ENCODE peak calls at places on chromosomes 13 and 19, in eight cellular contexts. One of them, this sample, is unnamed.

GRCh38 chr19:15072930-15073647 is 8.9 kb upstream of the OR1I1 start:
- DNase-seq in SK-N-SH: no peak
- DNase-seq in GM12878: no peak
- DNase-seq in HepG2: peak; percentile 39
- DNase-seq in K562: no peak
- DNase-seq in A549: no peak
- DNase-seq in IMR-90: no peak
- DNase-seq in HCT116: no peak
- DNase-seq in this sample: peak; percentile 45

GRCh38 chr13:64774915-64775314 is 2455.2 kb downstream of the PCDH9 start:
- DNase-seq in K562: no peak
- DNase-seq in GM12878: no peak
- DNase-seq in SK-N-SH: no peak
- DNase-seq in HCT116: no peak
- DNase-seq in HepG2: no peak
- DNase-seq in A549: no peak
- DNase-seq in IMR-90: no peak
- DNase-seq in this sample: no peak

GRCh38 chr13:35016362-35017148 is 74.5 kb downstream of the NBEA start:
- DNase-seq in SK-N-SH: no peak
- DNase-seq in A549: no peak
- DNase-seq in HepG2: no peak
- DNase-seq in GM12878: no peak
- DNase-seq in K562: no peak
- DNase-seq in HCT116: no peak
- DNase-seq in IMR-90: no peak
- DNase-seq in this sample: no peak

GRCh38 chr19:43618921-43619261 is 538 bp downstream of the ZNF428 start:
- DNase-seq in IMR-90: peak; percentile 8
- DNase-seq in GM12878: peak; percentile 30
- DNase-seq in HCT116: no peak
- DNase-seq in HepG2: peak; percentile 79
- DNase-seq in K562: no peak
- DNase-seq in SK-N-SH: peak; percentile 82
- DNase-seq in A549: peak; percentile 53
- DNase-seq in this sample: no peak

GRCh38 chr19:48746738-48747575 is at the start of gene IZUMO1:
- DNase-seq in GM12878: no peak
- DNase-seq in HCT116: peak; percentile 59
- DNase-seq in A549: peak; percentile 99
- DNase-seq in K562: peak; percentile 75
- DNase-seq in IMR-90: peak; percentile 90
- DNase-seq in SK-N-SH: peak; percentile 89
- DNase-seq in HepG2: no peak
- DNase-seq in this sample: no peak

GRCh38 chr13:110208116-110208515 is 98.8 kb downstream of the COL4A1 start:
- DNase-seq in K562: no peak
- DNase-seq in HepG2: no peak
- DNase-seq in SK-N-SH: no peak
- DNase-seq in IMR-90: no peak
- DNase-seq in A549: no peak
- DNase-seq in GM12878: no peak
- DNase-seq in HCT116: no peak
- DNase-seq in this sample: no peak

GRCh38 chr19:54325194-54325621 is 12.2 kb upstream of the LILRA5 start:
- DNase-seq in SK-N-SH: peak; percentile 59
- DNase-seq in A549: peak; percentile 60
- DNase-seq in HCT116: peak; percentile 31
- DNase-seq in K562: peak; percentile 71
- DNase-seq in HepG2: peak; percentile 30
- DNase-seq in GM12878: no peak
- DNase-seq in IMR-90: peak; percentile 8
- DNase-seq in this sample: no peak

GRCh38 chr13:29847501-29847983 is 2.9 kb downstream of the UBL3 start:
- DNase-seq in HCT116: no peak
- DNase-seq in HepG2: peak; percentile 37
- DNase-seq in IMR-90: peak; percentile 64
- DNase-seq in A549: no peak
- DNase-seq in K562: no peak
- DNase-seq in SK-N-SH: peak; percentile 42
- DNase-seq in GM12878: no peak
- DNase-seq in this sample: no peak

GRCh38 chr19:58279925-58280316 is 1.2 kb downstream of the ZNF8 start:
- DNase-seq in HepG2: no peak
- DNase-seq in GM12878: no peak
- DNase-seq in A549: no peak
- DNase-seq in K562: no peak
- DNase-seq in IMR-90: no peak
- DNase-seq in SK-N-SH: no peak
- DNase-seq in HCT116: no peak
- DNase-seq in this sample: no peak

GRCh38 chr13:98300956-98301641 is 124.0 kb upstream of the RNF113B start:
- DNase-seq in HCT116: no peak
- DNase-seq in HepG2: peak; percentile 96
- DNase-seq in IMR-90: peak; percentile 82
- DNase-seq in K562: no peak
- DNase-seq in GM12878: no peak
- DNase-seq in A549: no peak
- DNase-seq in SK-N-SH: no peak
- DNase-seq in this sample: no peak

GRCh38 chr19:49705919-49706318 is 15.0 kb downstream of the CPT1C start:
- DNase-seq in GM12878: no peak
- DNase-seq in HCT116: no peak
- DNase-seq in HepG2: no peak
- DNase-seq in SK-N-SH: no peak
- DNase-seq in K562: no peak
- DNase-seq in A549: no peak
- DNase-seq in IMR-90: no peak
- DNase-seq in this sample: no peak

GRCh38 chr13:111598751-111599150 is 278.3 kb downstream of the TEX29 start:
- DNase-seq in A549: no peak
- DNase-seq in HepG2: no peak
- DNase-seq in GM12878: no peak
- DNase-seq in SK-N-SH: no peak
- DNase-seq in K562: no peak
- DNase-seq in HCT116: no peak
- DNase-seq in IMR-90: no peak
- DNase-seq in this sample: no peak

GRCh38 chr13:57740719-57741118 is 109.2 kb downstream of the PCDH17 start:
- DNase-seq in K562: no peak
- DNase-seq in GM12878: no peak
- DNase-seq in A549: no peak
- DNase-seq in SK-N-SH: peak; percentile 14
- DNase-seq in IMR-90: no peak
- DNase-seq in HepG2: no peak
- DNase-seq in HCT116: no peak
- DNase-seq in this sample: no peak

GRCh38 chr19:29714953-29715694 is at the start of gene C19orf12:
- DNase-seq in IMR-90: peak; percentile 23
- DNase-seq in SK-N-SH: peak; percentile 93
- DNase-seq in GM12878: no peak
- DNase-seq in A549: peak; percentile 63
- DNase-seq in HCT116: no peak
- DNase-seq in HepG2: peak; percentile 18
- DNase-seq in K562: peak; percentile 87
- DNase-seq in this sample: no peak

GRCh38 chr13:94825507-94825906 is 113.2 kb upstream of the SOX21 start:
- DNase-seq in A549: no peak
- DNase-seq in HCT116: no peak
- DNase-seq in IMR-90: no peak
- DNase-seq in SK-N-SH: peak; percentile 7
- DNase-seq in K562: no peak
- DNase-seq in HepG2: no peak
- DNase-seq in GM12878: no peak
- DNase-seq in this sample: peak; percentile 62

DNA sequence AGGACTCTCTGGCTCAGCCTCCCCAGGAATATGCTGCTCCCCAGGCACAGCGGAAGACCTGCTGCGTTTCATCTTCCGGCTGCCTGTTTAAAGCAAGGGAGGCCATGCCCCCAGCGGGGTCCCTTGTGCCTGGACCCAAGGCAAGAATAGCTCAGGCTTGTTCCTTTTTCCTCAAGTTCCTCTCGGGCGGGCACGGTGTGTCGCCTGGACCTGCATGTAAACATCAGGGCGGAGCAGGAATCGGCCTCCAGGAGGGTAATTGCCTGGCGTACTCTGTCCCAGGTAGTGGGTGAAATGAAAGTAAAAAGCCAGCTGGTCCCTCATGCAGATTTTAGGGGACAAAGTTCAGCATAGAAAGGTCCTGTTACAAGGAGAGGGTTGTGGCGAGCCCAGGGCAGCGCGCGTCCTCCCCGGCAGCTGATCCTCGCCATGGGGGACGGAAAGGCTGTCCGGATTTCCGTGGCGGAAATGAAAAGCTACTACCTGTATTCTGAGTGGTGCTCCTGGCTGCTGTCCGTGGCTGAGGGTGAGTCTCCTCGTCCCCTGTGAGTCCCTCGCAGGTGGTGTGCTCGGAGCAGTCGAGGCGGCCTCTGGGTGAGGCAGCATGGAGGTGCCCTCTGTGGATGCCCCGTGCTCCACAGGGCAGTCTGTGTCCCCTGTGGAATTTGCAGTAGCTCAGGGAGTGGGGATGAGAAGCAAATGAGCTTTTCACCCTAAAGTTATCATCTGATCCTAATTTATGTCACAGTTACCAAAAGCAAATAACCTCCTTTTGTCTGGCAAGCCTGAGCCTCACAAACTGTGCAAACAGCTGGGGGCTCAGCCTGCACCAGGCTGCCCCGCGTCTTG is 16.2 kb downstream of the MCF2L start:
- DNase-seq in HCT116: no peak
- DNase-seq in K562: no peak
- DNase-seq in SK-N-SH: no peak
- DNase-seq in HepG2: peak; percentile 82
- DNase-seq in GM12878: no peak
- DNase-seq in A549: no peak
- DNase-seq in IMR-90: no peak
- DNase-seq in this sample: no peak
- TF ChIP-seq RAD21 in HCT116: no peak
- TF ChIP-seq RAD21 in K562: no peak
- TF ChIP-seq RAD21 in SK-N-SH: no peak
- TF ChIP-seq RAD21 in HepG2: no peak
- TF ChIP-seq RAD21 in GM12878: no peak
- TF ChIP-seq RAD21 in A549: no peak
- TF ChIP-seq RAD21 in IMR-90: no peak
- TF ChIP-seq RAD21 in this sample: no peak

GRCh38 chr19:3161453-3161852 is 17.1 kb upstream of the S1PR4 start:
- DNase-seq in SK-N-SH: no peak
- DNase-seq in HCT116: no peak
- DNase-seq in GM12878: no peak
- DNase-seq in IMR-90: peak; percentile 43
- DNase-seq in HepG2: no peak
- DNase-seq in K562: peak; percentile 12
- DNase-seq in A549: peak; percentile 34
- DNase-seq in this sample: no peak
- TF ChIP-seq RAD21 in SK-N-SH: no peak
- TF ChIP-seq RAD21 in HCT116: no peak
- TF ChIP-seq RAD21 in GM12878: no peak
- TF ChIP-seq RAD21 in IMR-90: no peak
- TF ChIP-seq RAD21 in HepG2: no peak
- TF ChIP-seq RAD21 in K562: no peak
- TF ChIP-seq RAD21 in A549: no peak
- TF ChIP-seq RAD21 in this sample: no peak

GRCh38 chr13:23074054-23074805 is 106.5 kb upstream of the SGCG start:
- DNase-seq in K562: no peak
- DNase-seq in SK-N-SH: no peak
- DNase-seq in GM12878: no peak
- DNase-seq in HCT116: no peak
- DNase-seq in A549: no peak
- DNase-seq in IMR-90: peak; percentile 11
- DNase-seq in HepG2: no peak
- DNase-seq in this sample: no peak

GRCh38 chr13:23067129-23067528 is 113.7 kb upstream of the SGCG start:
- DNase-seq in K562: no peak
- DNase-seq in GM12878: no peak
- DNase-seq in HepG2: no peak
- DNase-seq in A549: no peak
- DNase-seq in HCT116: no peak
- DNase-seq in IMR-90: no peak
- DNase-seq in SK-N-SH: no peak
- DNase-seq in this sample: no peak

DNA sequence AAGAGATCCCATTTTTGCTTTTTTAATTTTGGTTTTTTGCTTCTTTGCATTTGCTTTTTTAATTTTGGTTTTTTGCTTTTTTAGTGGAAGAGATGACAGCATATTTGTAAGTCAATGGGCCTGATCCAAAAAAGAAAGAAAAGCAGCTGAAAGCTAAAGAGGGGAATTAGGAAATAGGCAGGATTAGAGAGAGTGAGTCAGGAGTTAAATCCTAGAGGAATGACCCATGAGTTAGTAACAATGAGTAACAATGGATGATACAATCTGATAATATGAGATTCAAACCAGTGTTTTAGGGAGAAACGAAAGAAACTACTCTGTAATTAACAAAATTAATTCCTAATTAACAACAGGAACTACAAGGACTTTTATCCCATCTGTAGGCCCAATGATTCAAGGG is 111.2 kb upstream of the SGCG start:
- DNase-seq in IMR-90: peak; percentile 87
- DNase-seq in A549: no peak
- DNase-seq in SK-N-SH: no peak
- DNase-seq in K562: no peak
- DNase-seq in HCT116: no peak
- DNase-seq in HepG2: no peak
- DNase-seq in GM12878: no peak
- DNase-seq in this sample: no peak
- TF ChIP-seq RAD21 in IMR-90: no peak
- TF ChIP-seq RAD21 in A549: no peak
- TF ChIP-seq RAD21 in SK-N-SH: no peak
- TF ChIP-seq RAD21 in K562: no peak
- TF ChIP-seq RAD21 in HCT116: no peak
- TF ChIP-seq RAD21 in HepG2: no peak
- TF ChIP-seq RAD21 in GM12878: no peak
- TF ChIP-seq RAD21 in this sample: no peak

DNA sequence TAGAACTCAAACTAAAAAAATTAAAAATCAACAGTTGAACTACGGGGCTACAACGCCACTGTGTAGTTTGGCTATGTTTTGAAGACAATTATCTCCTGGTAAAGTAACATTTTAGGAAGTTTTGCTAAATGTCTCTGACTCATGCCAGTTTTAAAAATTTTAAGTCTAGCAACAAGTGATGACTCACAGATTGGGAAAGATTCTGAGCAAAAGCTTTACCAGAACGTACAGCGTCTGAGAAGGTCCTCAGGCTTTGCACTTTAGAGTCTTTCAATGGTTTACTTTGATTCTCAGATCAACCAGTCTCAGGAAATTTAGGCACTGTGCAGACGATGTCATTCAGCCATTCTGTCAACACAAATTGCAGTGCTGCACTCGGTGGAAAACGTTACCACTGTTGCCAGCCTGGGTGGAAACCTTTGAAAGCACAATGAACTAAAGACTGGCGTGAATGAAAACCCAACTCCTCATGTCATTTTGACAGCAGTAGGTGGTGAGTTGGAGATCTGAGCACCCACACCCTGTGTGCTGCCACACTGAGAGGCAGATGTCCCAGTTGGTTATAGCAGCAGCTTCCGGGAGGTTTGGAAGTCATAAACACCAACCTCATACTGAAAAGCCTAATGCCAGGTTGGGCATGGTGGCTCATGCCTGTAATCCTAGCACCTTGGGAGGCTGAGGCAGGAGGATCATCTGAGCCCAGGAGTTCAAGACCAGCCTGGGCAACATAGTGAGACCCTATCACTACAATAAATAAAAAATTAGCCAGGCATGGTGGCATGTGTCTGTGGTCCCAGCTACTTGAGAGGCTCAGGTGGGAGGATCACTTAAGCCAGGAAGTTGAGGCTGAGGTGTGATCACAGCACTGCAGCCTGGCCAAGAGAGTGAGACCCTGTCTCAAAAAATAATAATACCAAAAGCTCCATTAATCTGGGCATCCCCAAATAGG is 6.3 kb upstream of the WTIP start:
- DNase-seq in K562: no peak
- DNase-seq in HepG2: no peak
- DNase-seq in A549: no peak
- DNase-seq in IMR-90: peak; percentile 91
- DNase-seq in GM12878: no peak
- DNase-seq in HCT116: no peak
- DNase-seq in SK-N-SH: no peak
- DNase-seq in this sample: no peak
- TF ChIP-seq RAD21 in K562: no peak
- TF ChIP-seq RAD21 in HepG2: no peak
- TF ChIP-seq RAD21 in A549: no peak
- TF ChIP-seq RAD21 in IMR-90: no peak
- TF ChIP-seq RAD21 in GM12878: no peak
- TF ChIP-seq RAD21 in HCT116: no peak
- TF ChIP-seq RAD21 in SK-N-SH: no peak
- TF ChIP-seq RAD21 in this sample: no peak